ENCODE peak calls at places on chromosomes 2 and 18, in four cellular contexts. V is HFFc6, Q is epithelial cell of esophagus, I is astrocyte of the spinal cord. T is an unnamed sample.

GRCh38 chr18:11671156-11671555 is 17.9 kb upstream of the GNAL start:
- DNase-seq in Q (peak), I (no peak), V (no peak), T (no peak)

GRCh38 chr2:42876280-42876840 is 84.0 kb upstream of the HAAO start:
- DNase-seq in V (no peak), Q (no peak), I (no peak), T (no peak)

GRCh38 chr2:134289225-134289624 is 35.4 kb downstream of the MGAT5 start:
- DNase-seq in I (no peak), V (no peak), Q (no peak), T (no peak)

GRCh38 chr2:151943461-151943860 is 115.2 kb upstream of the ARL5A start:
- DNase-seq in Q (peak), V (no peak), I (no peak), T (no peak)

GRCh38 chr2:46814160-46814559 is 101.4 kb downstream of the MCFD2 start:
- DNase-seq in V (no peak), Q (no peak), I (peak), T (no peak)

GRCh38 chr2:234130734-234131133 is 80.2 kb downstream of the SPP2 start:
- DNase-seq in V (no peak), Q (no peak), I (peak), T (no peak)

GRCh38 chr2:233418761-233419625 is 64.7 kb downstream of the DGKD start:
- DNase-seq in I (peak), V (no peak), Q (peak), T (no peak)

GRCh38 chr18:55251186-55251995 is 292.1 kb upstream of the CCDC68 start:
- DNase-seq in V (no peak), Q (peak), I (peak), T (no peak)

GRCh38 chr2:138811454-138811853 is 31.3 kb upstream of the NXPH2 start:
- DNase-seq in V (no peak), Q (no peak), I (no peak), T (no peak)

GRCh38 chr2:147325955-147326354 is 518.9 kb upstream of the ACVR2A start:
- DNase-seq in I (no peak), V (no peak), Q (no peak), T (no peak)

GRCh38 chr2:147330925-147331324 is 513.9 kb upstream of the ACVR2A start:
- DNase-seq in V (no peak), I (no peak), Q (no peak), T (no peak)

GRCh38 chr2:147327636-147328035 is 517.2 kb upstream of the ACVR2A start:
- DNase-seq in I (no peak), V (no peak), Q (no peak), T (no peak)

GRCh38 chr2:147331790-147332419 is 512.9 kb upstream of the ACVR2A start:
- DNase-seq in V (no peak), Q (peak), I (peak), T (no peak)
- TF ChIP-seq CTCF in V (no peak), Q (peak), I (peak), T (no peak)

GRCh38 chr2:202135111-202135874 is 62.2 kb downstream of the KIAA2012 start:
- DNase-seq in I (peak), Q (peak), V (peak), T (peak)
- TF ChIP-seq CTCF in I (no peak), Q (no peak), V (no peak), T (peak)

GRCh38 chr18:7566244-7566586 is 901 bp upstream of the PTPRM start:
- DNase-seq in I (peak), Q (no peak), V (no peak), T (no peak)

GRCh38 chr18:7566587-7567486 is at the start of gene PTPRM:
- DNase-seq in Q (peak), V (peak), I (peak), T (no peak)

GRCh38 chr18:7565677-7566076 is 1.4 kb upstream of the PTPRM start:
- DNase-seq in Q (no peak), V (no peak), I (no peak), T (no peak)

GRCh38 chr18:7568426-7568825 is 1.3 kb downstream of the PTPRM start:
- DNase-seq in V (no peak), Q (peak), I (peak), T (no peak)

DNA sequence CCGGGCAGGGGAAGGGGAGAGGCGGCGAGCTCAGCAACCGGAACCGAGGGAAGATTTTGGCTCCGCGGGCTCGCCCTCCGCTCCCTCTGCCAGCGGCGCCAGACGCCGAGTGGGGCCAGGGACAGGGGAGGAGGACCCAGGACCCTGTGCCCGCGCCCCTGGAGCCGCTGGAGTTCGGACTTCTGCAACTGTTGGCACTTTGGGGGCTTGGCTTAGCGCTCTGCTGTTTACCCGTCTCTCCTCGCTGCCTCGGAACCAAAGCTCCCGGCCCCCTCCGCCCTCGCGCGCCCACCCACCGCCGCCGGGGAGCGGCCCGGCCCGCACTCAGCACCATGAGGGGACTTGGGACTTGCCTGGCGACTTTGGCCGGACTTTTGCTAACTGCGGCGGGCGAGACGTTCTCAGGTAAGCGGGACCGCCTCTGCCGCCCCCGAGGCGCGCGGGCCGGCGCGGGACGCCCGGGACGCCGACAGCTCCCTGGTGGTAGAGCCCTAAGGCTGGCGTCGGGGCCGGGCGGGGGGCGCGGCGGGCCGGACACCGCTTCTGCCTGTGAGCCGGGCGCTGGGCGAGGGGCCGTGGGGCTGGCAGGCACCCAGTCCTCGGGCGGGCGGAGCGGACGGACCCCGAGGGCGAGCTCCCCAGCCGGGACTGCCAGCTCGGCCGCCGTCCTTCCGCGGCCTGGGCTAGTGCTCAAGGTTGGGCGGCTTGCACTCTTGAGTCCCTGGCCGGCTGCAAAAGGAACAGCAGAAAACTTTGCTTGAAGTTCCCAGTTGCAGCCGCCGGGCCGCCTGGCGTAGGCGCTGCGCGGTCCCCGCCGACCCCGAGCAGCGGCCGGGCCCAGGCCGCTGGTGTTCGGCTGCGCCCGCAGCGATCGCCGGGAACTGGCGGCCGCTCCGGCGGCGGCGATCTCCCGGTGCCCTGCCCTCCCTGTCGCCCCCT is 640 bp downstream of the PTPRM start:
- DNase-seq in V (peak), I (peak), Q (peak), T (no peak)
- TF ChIP-seq CTCF in V (no peak), I (peak), Q (no peak), T (no peak)

DNA sequence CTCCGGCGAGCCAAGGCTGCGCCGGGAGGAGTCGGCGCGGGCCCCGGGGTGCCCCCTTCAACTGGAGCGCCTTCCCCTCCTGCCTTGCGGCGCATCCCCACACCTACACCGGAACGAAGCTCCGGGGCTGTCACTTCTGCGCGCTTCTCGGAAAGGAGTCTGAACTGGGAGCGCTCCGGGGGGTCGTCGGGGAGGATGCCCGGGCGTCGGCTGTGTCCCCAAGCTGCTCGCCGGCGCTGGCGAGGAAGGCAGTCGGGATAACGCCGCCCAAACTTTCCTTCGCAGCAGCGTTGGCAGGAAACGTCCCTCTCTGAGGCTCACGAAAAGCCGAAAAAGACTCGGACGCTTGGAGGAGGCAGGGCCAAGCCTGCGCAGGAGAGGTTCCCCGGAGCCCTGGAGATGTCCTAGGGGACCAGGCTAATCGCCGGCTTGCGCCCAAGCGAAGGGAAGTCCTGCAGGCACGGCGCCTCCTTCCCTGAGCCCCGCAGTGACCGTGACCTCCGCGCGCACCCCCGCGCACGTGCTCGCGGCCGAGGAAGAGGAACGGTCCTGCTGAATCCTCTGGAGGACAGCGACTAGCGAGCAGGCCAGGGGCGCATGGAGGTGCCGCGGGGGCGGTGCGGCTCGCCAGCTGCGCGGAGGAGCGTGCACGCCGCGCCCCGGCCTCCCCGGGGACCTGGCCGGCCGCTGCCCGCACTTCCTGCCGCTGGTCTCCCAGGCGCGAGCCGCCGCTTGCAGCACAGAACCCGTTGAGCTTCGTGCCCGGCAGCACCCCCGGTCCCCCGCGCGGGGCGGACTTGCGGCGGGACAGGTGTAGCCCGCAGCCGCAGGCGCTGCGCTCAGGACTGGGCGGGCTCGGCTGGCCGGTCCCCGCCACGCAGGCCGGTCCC is at the start of gene SH3RF3:
- DNase-seq in Q (peak), I (peak), V (peak), T (no peak)
- TF ChIP-seq CTCF in Q (no peak), I (no peak), V (no peak), T (no peak)

GRCh38 chr2:10223932-10224720 is 78.6 kb upstream of the HPCAL1 start:
- DNase-seq in V (no peak), Q (no peak), I (no peak), T (no peak)
- TF ChIP-seq CTCF in V (no peak), Q (no peak), I (no peak), T (no peak)

GRCh38 chr2:70643715-70644114 is 90.1 kb upstream of the TGFA start:
- DNase-seq in V (no peak), Q (peak), I (no peak), T (no peak)
- TF ChIP-seq CTCF in V (peak), Q (peak), I (peak), T (peak)

DNA sequence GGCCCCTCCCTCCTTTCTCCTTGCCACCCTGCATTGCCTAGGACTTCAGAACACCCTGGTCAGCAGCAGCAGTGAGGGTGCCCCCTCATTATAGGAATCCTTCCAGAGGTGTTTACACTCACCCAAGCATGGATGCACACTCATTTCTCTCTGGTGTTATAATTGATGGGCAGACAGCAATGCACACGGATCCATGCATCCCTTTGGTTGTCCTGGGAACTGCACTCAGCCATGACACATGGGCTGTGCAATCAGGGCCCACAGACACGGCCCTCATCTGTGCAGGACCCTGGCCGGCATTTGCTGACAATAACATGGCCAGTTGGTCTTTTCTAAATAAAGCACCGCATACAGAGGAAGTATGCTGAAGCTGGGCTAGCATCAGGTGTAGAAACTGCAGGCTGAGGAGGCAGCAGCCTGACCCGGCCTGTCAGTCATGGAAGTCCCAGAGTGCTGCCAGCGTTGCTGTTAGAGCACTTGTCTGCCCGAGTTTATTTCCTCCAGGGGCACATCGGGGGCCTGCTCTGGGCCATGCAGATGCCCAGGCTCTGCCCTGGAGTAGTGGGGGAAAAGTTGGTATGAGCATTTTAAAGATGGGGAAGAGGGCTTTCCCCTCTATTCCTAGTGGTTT is 4.2 kb upstream of the PTPN18 start:
- DNase-seq in I (no peak), V (no peak), Q (no peak), T (no peak)
- TF ChIP-seq CTCF in I (no peak), V (no peak), Q (no peak), T (no peak)

GRCh38 chr18:27959101-27959500 is 217.8 kb downstream of the CDH2 start:
- DNase-seq in V (no peak), Q (no peak), I (no peak), T (no peak)

GRCh38 chr18:27948981-27949380 is 227.9 kb downstream of the CDH2 start:
- DNase-seq in I (peak), Q (no peak), V (no peak), T (no peak)

GRCh38 chr18:27952741-27953140 is 224.2 kb downstream of the CDH2 start:
- DNase-seq in I (no peak), Q (no peak), V (no peak), T (no peak)

GRCh38 chr18:27956001-27956400 is 220.9 kb downstream of the CDH2 start:
- DNase-seq in Q (no peak), V (no peak), I (no peak), T (no peak)

DNA sequence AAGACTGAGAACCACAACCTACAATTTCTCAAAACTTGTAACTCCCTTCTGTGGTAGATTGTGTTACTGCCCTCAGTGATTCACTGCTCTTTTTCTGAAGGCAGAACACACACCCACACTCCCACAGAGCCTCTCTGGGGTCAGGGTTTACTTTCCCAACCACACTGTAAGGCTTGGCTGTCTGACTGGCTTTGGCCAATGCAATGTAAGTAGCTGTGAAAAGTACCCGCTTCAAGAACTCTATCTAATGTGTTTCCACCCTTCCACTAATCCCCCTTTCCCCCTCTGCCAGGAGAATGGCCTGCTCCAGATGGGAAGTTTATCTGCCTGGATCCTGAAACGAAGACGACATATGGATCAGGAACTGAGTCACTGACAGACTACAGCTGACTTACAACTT is 222.7 kb downstream of the CDH2 start:
- DNase-seq in Q (peak), V (peak), I (peak), T (peak)
- TF ChIP-seq CTCF in Q (no peak), V (no peak), I (no peak), T (no peak)

DNA sequence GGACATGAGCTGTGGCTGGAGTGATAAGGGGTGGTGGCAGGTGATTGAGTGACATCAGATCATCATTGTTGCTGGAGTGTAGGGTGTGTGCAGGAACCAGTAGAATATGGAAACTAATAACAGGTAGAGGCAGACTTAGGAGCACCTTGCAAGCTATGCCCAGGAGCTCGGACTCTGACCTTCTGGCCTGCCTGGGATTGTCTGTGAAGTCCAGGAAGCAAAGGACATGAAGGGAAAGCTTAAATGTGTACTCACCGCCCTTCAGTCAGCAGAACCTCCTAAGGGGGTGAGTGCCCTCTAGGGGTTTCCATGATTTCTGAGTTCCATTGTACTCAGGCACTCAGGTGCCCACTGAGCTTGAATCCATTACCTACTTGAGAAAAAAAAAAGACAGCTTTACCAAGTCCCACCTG is 104.2 kb downstream of the CRIM1 start:
- DNase-seq in V (no peak), Q (peak), I (peak), T (no peak)
- TF ChIP-seq CTCF in V (peak), Q (peak), I (peak), T (peak)